ENCODE peak calls at places on chromosomes 1 and 21, in seven cellular contexts. S is suprapubic skin, I is esophagus muscularis mucosa, V is sigmoid colon, C is spleen, X is transverse colon, F is HCT116. Q is an unnamed sample. For H3K4me1 and H3K9me3, the result is how much of the 10 kb centered on the place peaks cover.

GRCh38 chr1:155083865-155084721 is 5.5 kb downstream of the EFNA3 start:
- DNase-seq in S (no peak), X (peak), V (no peak), F (no peak), I (no peak), C (no peak), Q (peak)

GRCh38 chr1:189619682-189620332 is 857.9 kb downstream of the BRINP3 start:
- DNase-seq in I (no peak), V (no peak), X (no peak), C (no peak), F (peak), S (no peak), Q (no peak)

GRCh38 chr1:157490337-157491165 is 61.8 kb downstream of the FCRL5 start:
- DNase-seq in I (no peak), V (no peak), S (no peak), F (peak), X (peak), C (peak), Q (peak)

GRCh38 chr1:32774950-32775634 is 42.1 kb downstream of the YARS1 start:
- DNase-seq in F (no peak), V (no peak), X (no peak), S (no peak), I (no peak), C (no peak), Q (no peak)

GRCh38 chr1:70487471-70487840 is 76.4 kb downstream of the CTH start:
- DNase-seq in C (peak), S (no peak), X (no peak), I (no peak), F (no peak), V (no peak), Q (no peak)

GRCh38 chr1:67784545-67785186 is 48.6 kb downstream of the GNG12 start:
- DNase-seq in I (no peak), V (no peak), X (no peak), S (no peak), C (no peak), F (no peak), Q (no peak)

GRCh38 chr1:107486365-107486764 is 345.5 kb downstream of the NTNG1 start:
- DNase-seq in I (no peak), S (no peak), V (no peak), F (no peak), X (no peak), C (no peak), Q (no peak)

GRCh38 chr1:36769886-36770830 is 264.2 kb downstream of the GRIK3 start:
- DNase-seq in S (no peak), I (no peak), C (peak), F (no peak), X (no peak), V (peak), Q (peak)

GRCh38 chr1:26471498-26472329 is 526 bp upstream of the HMGN2 start:
- DNase-seq in V (peak), I (peak), X (peak), F (peak), S (peak), C (peak), Q (peak)

GRCh38 chr1:211829343-211830054 is 1.1 kb downstream of the LPGAT1 start:
- DNase-seq in S (no peak), I (no peak), X (peak), V (peak), F (no peak), C (peak), Q (no peak)

GRCh38 chr1:180228648-180229482 is 1.2 kb upstream of the LHX4 start:
- DNase-seq in C (no peak), F (no peak), V (peak), S (no peak), X (no peak), I (no peak), Q (no peak)

GRCh38 chr1:24551290-24551859 is 4.5 kb upstream of the NCMAP start:
- DNase-seq in I (no peak), C (peak), X (peak), F (no peak), S (peak), V (no peak), Q (no peak)

GRCh38 chr1:178490136-178490535 is 6.6 kb downstream of the CLEC20A start:
- DNase-seq in I (no peak), F (no peak), C (no peak), S (no peak), X (no peak), V (no peak), Q (no peak)

GRCh38 chr1:197544130-197544529 is 231.2 kb downstream of the DENND1B start:
- DNase-seq in X (no peak), C (no peak), I (no peak), S (no peak), F (no peak), V (no peak), Q (no peak)

GRCh38 chr21:45163413-45164123 is 89.2 kb downstream of the ADARB1 start:
- DNase-seq in C (no peak), F (no peak), V (peak), S (no peak), I (peak), X (no peak), Q (no peak)

GRCh38 chr1:213790565-213790964 is 197.2 kb upstream of the PROX1 start:
- DNase-seq in F (no peak), S (no peak), C (no peak), X (no peak), V (no peak), I (no peak), Q (no peak)

GRCh38 chr21:42107881-42108553 is 36.9 kb downstream of the UMODL1 start:
- DNase-seq in V (no peak), F (no peak), I (no peak), X (peak), S (no peak), C (peak), Q (peak)

GRCh38 chr1:60281360-60281932 is 207.9 kb upstream of the C1orf87 start:
- DNase-seq in V (peak), I (no peak), X (peak), S (peak), F (peak), C (no peak), Q (peak)

GRCh38 chr21:38527737-38528136 is 29.5 kb upstream of the ERG start:
- DNase-seq in S (no peak), X (peak), V (no peak), I (no peak), F (no peak), C (no peak), Q (no peak)

GRCh38 chr1:158049867-158050266 is 56.4 kb downstream of the KIRREL1 start:
- DNase-seq in X (no peak), F (no peak), V (no peak), C (peak), I (no peak), S (no peak), Q (no peak)

GRCh38 chr1:208888376-208888775 is 644.2 kb upstream of the PLXNA2 start:
- DNase-seq in I (no peak), C (no peak), V (no peak), S (no peak), F (no peak), X (no peak), Q (no peak)

GRCh38 chr21:34989337-34990151 is 59.6 kb downstream of the RUNX1 start:
- DNase-seq in C (no peak), S (no peak), V (no peak), X (no peak), F (no peak), I (no peak), Q (no peak)

GRCh38 chr1:89657886-89658285 is 25.0 kb downstream of the LRRC8C start:
- DNase-seq in C (no peak), I (no peak), V (no peak), S (no peak), X (no peak), F (no peak), Q (no peak)

GRCh38 chr1:111660204-111661150 is 40.9 kb downstream of the RAP1A start:
- DNase-seq in I (no peak), S (no peak), C (no peak), X (no peak), F (no peak), V (no peak), Q (no peak)

GRCh38 chr1:175410560-175410959 is 218.0 kb upstream of the KIAA0040 start:
- DNase-seq in C (no peak), F (no peak), V (no peak), X (no peak), I (no peak), S (no peak), Q (no peak)

GRCh38 chr1:235329139-235329808 is 904 bp downstream of the GGPS1 start:
- DNase-seq in V (peak), X (peak), C (peak), S (no peak), I (no peak), F (no peak), Q (no peak)

GRCh38 chr1:27522860-27523665 is 33.1 kb upstream of the WASF2 start:
- DNase-seq in F (no peak), I (no peak), V (no peak), S (no peak), C (no peak), X (no peak), Q (no peak)

GRCh38 chr1:27519341-27520258 is 29.6 kb upstream of the WASF2 start:
- DNase-seq in S (no peak), I (no peak), F (no peak), X (peak), C (peak), V (no peak), Q (no peak)

GRCh38 chr1:27520651-27521050 is 30.7 kb upstream of the WASF2 start:
- DNase-seq in I (no peak), F (no peak), X (no peak), V (no peak), C (no peak), S (no peak), Q (no peak)

GRCh38 chr1:27522148-27522859 is 32.3 kb upstream of the WASF2 start:
- DNase-seq in X (no peak), I (no peak), S (peak), C (peak), V (no peak), F (no peak), Q (peak)

DNA sequence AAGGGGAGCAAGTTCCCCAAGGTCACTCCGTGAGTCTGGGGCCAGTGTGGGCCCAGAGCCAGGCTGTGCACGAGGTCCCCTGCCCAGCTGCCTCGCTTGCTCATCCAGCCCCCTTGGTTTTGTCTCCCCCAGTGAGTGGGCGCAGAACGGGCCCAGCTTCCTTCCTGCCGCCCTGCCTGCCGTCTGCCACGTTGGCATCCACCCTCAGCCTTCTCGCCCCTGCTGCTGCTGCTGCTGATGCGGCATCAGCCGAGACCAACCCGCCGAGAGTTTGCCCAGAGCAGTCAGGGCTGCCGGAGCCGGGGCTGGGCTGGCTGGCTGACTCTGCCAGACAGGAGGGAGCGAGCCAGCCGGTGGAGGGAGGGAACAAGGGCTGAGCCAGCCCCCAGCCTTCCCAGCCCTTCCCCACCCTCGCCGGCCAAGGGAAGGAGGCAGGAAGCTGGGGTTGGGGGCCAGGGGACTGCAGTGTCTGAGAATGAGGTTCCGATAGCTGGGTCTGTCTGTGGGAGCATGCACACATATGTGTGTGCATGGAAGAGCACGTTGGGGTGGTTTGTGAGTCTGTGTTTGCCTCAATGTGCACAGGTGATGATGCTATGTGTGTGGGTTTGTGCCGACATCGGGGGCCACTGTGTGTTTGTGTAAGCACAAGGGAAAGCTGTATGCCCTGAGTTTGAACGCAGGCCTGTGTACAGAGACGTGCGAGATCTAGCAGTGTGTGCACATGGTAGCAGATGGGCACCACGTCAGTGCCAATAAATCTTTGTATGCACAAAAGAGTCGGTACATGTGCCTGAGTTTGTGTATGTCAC is 31.6 kb upstream of the WASF2 start:
- DNase-seq in S (peak), X (no peak), C (peak), V (no peak), F (no peak), I (no peak), Q (no peak)
- H3K4me1 ChIP-seq in S (half or more), X (half or more), C (half or more), V (half or more), F (half or more), I (half or more), Q (under half)

DNA sequence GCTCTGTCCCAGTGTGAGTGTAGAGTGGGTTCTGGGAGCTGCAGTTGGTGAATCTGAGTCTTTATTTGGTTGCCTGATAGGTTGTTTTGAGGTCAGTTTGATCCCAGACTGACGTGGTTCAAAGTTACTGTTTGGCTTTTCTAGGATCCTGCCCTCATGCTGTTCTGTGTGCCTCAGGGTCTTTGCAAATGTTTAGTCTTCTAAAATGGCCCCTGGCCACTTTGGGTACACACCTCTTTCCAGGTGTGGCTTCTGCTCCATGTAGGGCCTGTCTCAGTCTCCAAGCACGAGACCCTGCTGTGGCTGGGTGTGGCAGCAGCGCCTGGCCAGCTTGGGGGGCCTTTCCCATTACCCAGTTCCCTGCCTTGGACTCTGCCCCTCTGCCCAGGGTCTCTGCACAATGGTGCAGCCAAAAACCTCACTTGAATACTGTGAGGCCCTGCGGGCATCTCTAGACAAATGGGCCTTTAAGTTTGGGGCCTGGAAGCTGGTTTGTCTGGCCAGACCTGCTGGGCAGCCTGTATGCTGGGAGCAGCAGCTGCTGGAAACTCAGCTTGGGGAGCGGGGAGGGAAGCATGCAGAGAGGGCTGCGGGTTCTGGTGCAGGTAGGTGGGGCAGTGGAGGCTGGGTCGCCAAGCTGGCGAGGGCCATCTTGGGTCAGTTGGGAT is 5.6 kb downstream of the PTPRF start:
- DNase-seq in X (peak), V (no peak), I (no peak), S (no peak), C (peak), F (no peak), Q (peak)
- TF ChIP-seq POLR2AphosphoS5 in X (no peak), V (no peak), I (no peak), S (peak), C (no peak), F (no peak), Q (peak)

DNA sequence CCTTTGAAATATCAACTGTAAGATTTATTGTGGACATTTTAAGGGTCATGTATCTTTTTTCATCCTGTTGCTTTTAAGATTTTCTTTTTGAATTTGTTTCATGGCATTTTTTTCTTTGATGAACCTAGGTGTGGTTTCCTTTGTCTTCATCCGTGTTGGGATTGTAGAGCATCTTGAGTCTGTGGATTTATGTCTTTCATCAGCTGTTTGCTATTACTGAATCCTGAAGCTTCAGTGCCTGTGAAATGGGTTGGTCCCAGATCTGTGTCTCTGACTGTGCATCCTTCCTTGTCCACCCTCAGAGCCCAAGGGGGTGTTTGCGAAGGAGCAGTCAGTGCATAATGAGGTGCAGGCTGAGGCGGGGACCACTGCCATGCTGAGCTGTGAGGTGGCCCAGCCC is 37.3 kb downstream of the OBSCN start:
- DNase-seq in F (no peak), C (no peak), S (no peak), X (no peak), I (peak), V (no peak), Q (no peak)
- H3K9me3 ChIP-seq in F (under half), C (half or more), S (under half), X (under half), I (half or more), V (under half), Q (half or more)

GRCh38 chr1:156486421-156487344 is 13.9 kb downstream of the MEF2D start:
- DNase-seq in C (no peak), V (no peak), I (no peak), F (no peak), X (no peak), S (no peak), Q (no peak)
- H3K4me1 ChIP-seq in C (half or more), V (half or more), I (half or more), F (under half), X (half or more), S (half or more), Q (under half)

GRCh38 chr1:78226784-78227183 is 181.0 kb downstream of the GIPC2 start:
- DNase-seq in C (no peak), V (peak), F (no peak), I (no peak), S (no peak), X (no peak), Q (no peak)

GRCh38 chr1:78231894-78232293 is 186.1 kb downstream of the GIPC2 start:
- DNase-seq in S (no peak), X (no peak), C (no peak), V (no peak), F (no peak), I (no peak), Q (no peak)

GRCh38 chr1:78231477-78231876 is 185.7 kb downstream of the GIPC2 start:
- DNase-seq in X (peak), C (no peak), F (no peak), V (no peak), S (no peak), I (no peak), Q (no peak)

GRCh38 chr1:78227705-78228260 is 182.0 kb downstream of the GIPC2 start:
- DNase-seq in V (no peak), F (no peak), C (no peak), X (no peak), I (no peak), S (no peak), Q (no peak)

GRCh38 chr1:78229344-78229743 is 183.6 kb downstream of the GIPC2 start:
- DNase-seq in X (no peak), C (no peak), F (no peak), I (no peak), V (no peak), S (no peak), Q (no peak)
- TF ChIP-seq POLR2AphosphoS5 in X (peak), C (no peak), F (no peak), I (no peak), V (peak), S (no peak), Q (peak)

GRCh38 chr21:9763306-9763705 is 758.1 kb upstream of the TPTE start:
- DNase-seq in X (no peak), V (no peak), I (peak), F (no peak), S (no peak), C (no peak), Q (no peak)

GRCh38 chr21:9767592-9768375 is 753.6 kb upstream of the TPTE start:
- DNase-seq in S (peak), V (no peak), I (no peak), C (no peak), X (no peak), F (no peak), Q (no peak)

GRCh38 chr21:9759972-9760371 is 761.4 kb upstream of the TPTE start:
- DNase-seq in V (no peak), C (no peak), X (no peak), S (no peak), I (peak), F (no peak), Q (no peak)

GRCh38 chr21:9760398-9761074 is 760.8 kb upstream of the TPTE start:
- DNase-seq in F (no peak), X (no peak), C (no peak), I (peak), V (no peak), S (no peak), Q (no peak)

DNA sequence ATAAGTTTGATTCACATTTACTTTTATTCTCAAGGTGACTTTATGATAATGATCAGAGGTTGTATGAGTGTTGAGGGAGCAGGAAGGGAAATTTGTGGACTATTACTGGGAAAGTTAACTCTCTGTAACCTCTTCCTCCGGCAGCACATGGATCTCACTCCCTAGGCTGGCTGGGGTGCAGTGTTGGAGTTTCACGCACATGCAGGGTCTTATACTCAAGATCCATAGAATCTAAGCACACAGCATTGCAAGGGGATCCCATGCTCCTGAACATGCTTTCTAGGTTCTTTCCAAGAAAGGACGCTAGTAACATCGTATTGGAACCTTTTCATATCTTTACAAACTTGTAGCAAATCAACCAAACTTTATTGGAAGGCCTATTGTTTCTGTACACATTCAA is 757.6 kb upstream of the TPTE start:
- DNase-seq in V (no peak), F (no peak), I (no peak), X (no peak), C (no peak), S (no peak), Q (no peak)
- H3K9me3 ChIP-seq in V (under half), F (half or more), I (under half), X (under half), C (half or more), S (under half), Q (under half)

DNA sequence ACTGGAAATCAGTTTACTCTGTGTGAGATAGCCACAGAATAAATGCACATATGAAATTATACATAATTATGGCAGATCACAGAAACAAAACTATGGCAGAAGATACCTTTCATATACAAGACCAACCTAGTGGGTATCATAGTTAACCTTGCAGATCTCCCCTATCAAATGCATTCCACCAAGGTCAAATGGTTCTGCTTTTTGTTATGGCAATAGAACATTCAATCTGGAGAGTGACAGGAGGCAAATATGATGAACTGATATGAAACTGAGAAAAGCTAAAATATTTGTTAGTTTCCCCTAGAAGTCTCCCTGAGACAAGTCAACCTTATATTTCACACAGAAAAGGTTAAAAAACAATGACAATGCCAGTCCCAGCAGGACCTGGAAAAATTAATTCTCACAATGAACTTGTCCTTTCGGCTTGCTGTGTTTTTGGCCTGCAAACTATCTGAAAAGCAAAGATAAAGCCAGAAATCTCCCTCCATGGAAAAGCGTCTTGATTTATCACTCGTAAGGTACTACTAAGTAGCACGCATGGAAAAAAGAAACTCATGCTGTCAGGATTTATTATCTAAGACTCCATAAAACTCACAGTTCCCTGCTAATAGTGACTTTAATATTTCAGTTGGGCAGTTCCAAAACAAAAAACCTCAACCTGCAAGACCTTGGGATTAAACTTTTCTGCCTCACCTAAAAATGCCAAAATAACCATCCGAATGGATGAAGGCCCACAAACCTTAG is 174.3 kb downstream of the TGFBR3 start:
- DNase-seq in I (no peak), V (no peak), S (no peak), C (no peak), X (no peak), F (no peak), Q (no peak)
- H3K4me1 ChIP-seq in I (half or more), V (half or more), S (under half), C (under half), X (under half), F (under half), Q (under half)

GRCh38 chr1:86714561-86715244 is 10.3 kb downstream of the SH3GLB1 start:
- DNase-seq in C (no peak), V (no peak), F (no peak), X (no peak), S (no peak), I (no peak), Q (no peak)
- TF ChIP-seq POLR2AphosphoS5 in C (no peak), V (no peak), F (no peak), X (no peak), S (no peak), I (no peak), Q (no peak)

Q was measured in breast epithelium.